ENCODE peak calls at places on chromosomes 6 and 20, in ten cellular contexts. One of them, this sample, is unnamed.

GRCh38 chr6:3722785-3723184 is 28.7 kb downstream of the PXDC1 start:
- DNase-seq in stimulated activated CD4-positive, alpha-beta T cell treated with anti-CD3 and anti-CD28 coated beads, Interleukin-2, amount 100 ng/mL, for 48 hours: no peak
- DNase-seq in transverse colon: no peak
- DNase-seq in T-helper 17 cell: no peak
- DNase-seq in cardiac muscle cell: peak
- DNase-seq in stimulated activated naive CD8-positive, alpha-beta T cell treated with anti-CD3 and anti-CD28 coated beads, Interleukin-15, amount 100 ng/mL, for 72 hours: no peak
- DNase-seq in activated CD4-positive, alpha-beta T cell treated with anti-CD3 and anti-CD28 coated beads, Interleukin-2, amount 50 U/mL, for 1 hour: no peak
- DNase-seq in CMK: no peak
- DNase-seq in tibial artery: peak
- DNase-seq in KBM-7: no peak
- DNase-seq in this sample: no peak

GRCh38 chr6:167721291-167721690 is 105.4 kb upstream of the AFDN start:
- DNase-seq in KBM-7: no peak
- DNase-seq in cardiac muscle cell: no peak
- DNase-seq in stimulated activated naive CD8-positive, alpha-beta T cell treated with anti-CD3 and anti-CD28 coated beads, Interleukin-15, amount 100 ng/mL, for 72 hours: no peak
- DNase-seq in stimulated activated CD4-positive, alpha-beta T cell treated with anti-CD3 and anti-CD28 coated beads, Interleukin-2, amount 100 ng/mL, for 48 hours: no peak
- DNase-seq in tibial artery: no peak
- DNase-seq in transverse colon: no peak
- DNase-seq in activated CD4-positive, alpha-beta T cell treated with anti-CD3 and anti-CD28 coated beads, Interleukin-2, amount 50 U/mL, for 1 hour: no peak
- DNase-seq in CMK: no peak
- DNase-seq in T-helper 17 cell: no peak
- DNase-seq in this sample: no peak

GRCh38 chr6:69818223-69818930 is 21.6 kb upstream of the LMBRD1 start:
- DNase-seq in activated CD4-positive, alpha-beta T cell treated with anti-CD3 and anti-CD28 coated beads, Interleukin-2, amount 50 U/mL, for 1 hour: no peak
- DNase-seq in stimulated activated naive CD8-positive, alpha-beta T cell treated with anti-CD3 and anti-CD28 coated beads, Interleukin-15, amount 100 ng/mL, for 72 hours: no peak
- DNase-seq in KBM-7: no peak
- DNase-seq in transverse colon: no peak
- DNase-seq in cardiac muscle cell: no peak
- DNase-seq in T-helper 17 cell: no peak
- DNase-seq in tibial artery: no peak
- DNase-seq in CMK: no peak
- DNase-seq in stimulated activated CD4-positive, alpha-beta T cell treated with anti-CD3 and anti-CD28 coated beads, Interleukin-2, amount 100 ng/mL, for 48 hours: no peak
- DNase-seq in this sample: no peak

GRCh38 chr6:151962246-151962846 is 154.9 kb downstream of the ESR1 start:
- DNase-seq in transverse colon: no peak
- DNase-seq in stimulated activated CD4-positive, alpha-beta T cell treated with anti-CD3 and anti-CD28 coated beads, Interleukin-2, amount 100 ng/mL, for 48 hours: no peak
- DNase-seq in stimulated activated naive CD8-positive, alpha-beta T cell treated with anti-CD3 and anti-CD28 coated beads, Interleukin-15, amount 100 ng/mL, for 72 hours: peak
- DNase-seq in KBM-7: peak
- DNase-seq in tibial artery: no peak
- DNase-seq in T-helper 17 cell: no peak
- DNase-seq in CMK: peak
- DNase-seq in activated CD4-positive, alpha-beta T cell treated with anti-CD3 and anti-CD28 coated beads, Interleukin-2, amount 50 U/mL, for 1 hour: no peak
- DNase-seq in cardiac muscle cell: peak
- DNase-seq in this sample: no peak

GRCh38 chr6:51619042-51619799 is 468.2 kb downstream of the PKHD1 start:
- DNase-seq in stimulated activated naive CD8-positive, alpha-beta T cell treated with anti-CD3 and anti-CD28 coated beads, Interleukin-15, amount 100 ng/mL, for 72 hours: no peak
- DNase-seq in stimulated activated CD4-positive, alpha-beta T cell treated with anti-CD3 and anti-CD28 coated beads, Interleukin-2, amount 100 ng/mL, for 48 hours: no peak
- DNase-seq in cardiac muscle cell: no peak
- DNase-seq in CMK: no peak
- DNase-seq in activated CD4-positive, alpha-beta T cell treated with anti-CD3 and anti-CD28 coated beads, Interleukin-2, amount 50 U/mL, for 1 hour: no peak
- DNase-seq in KBM-7: no peak
- DNase-seq in transverse colon: no peak
- DNase-seq in T-helper 17 cell: no peak
- DNase-seq in tibial artery: no peak
- DNase-seq in this sample: no peak

GRCh38 chr6:36200154-36200891 is 3.8 kb downstream of the BRPF3 start:
- DNase-seq in cardiac muscle cell: no peak
- DNase-seq in KBM-7: no peak
- DNase-seq in tibial artery: no peak
- DNase-seq in T-helper 17 cell: no peak
- DNase-seq in CMK: no peak
- DNase-seq in stimulated activated CD4-positive, alpha-beta T cell treated with anti-CD3 and anti-CD28 coated beads, Interleukin-2, amount 100 ng/mL, for 48 hours: no peak
- DNase-seq in transverse colon: no peak
- DNase-seq in activated CD4-positive, alpha-beta T cell treated with anti-CD3 and anti-CD28 coated beads, Interleukin-2, amount 50 U/mL, for 1 hour: no peak
- DNase-seq in stimulated activated naive CD8-positive, alpha-beta T cell treated with anti-CD3 and anti-CD28 coated beads, Interleukin-15, amount 100 ng/mL, for 72 hours: no peak
- DNase-seq in this sample: no peak

GRCh38 chr6:143034689-143035334 is 25.9 kb upstream of the AIG1 start:
- DNase-seq in tibial artery: no peak
- DNase-seq in transverse colon: peak
- DNase-seq in T-helper 17 cell: no peak
- DNase-seq in stimulated activated naive CD8-positive, alpha-beta T cell treated with anti-CD3 and anti-CD28 coated beads, Interleukin-15, amount 100 ng/mL, for 72 hours: no peak
- DNase-seq in activated CD4-positive, alpha-beta T cell treated with anti-CD3 and anti-CD28 coated beads, Interleukin-2, amount 50 U/mL, for 1 hour: no peak
- DNase-seq in cardiac muscle cell: no peak
- DNase-seq in stimulated activated CD4-positive, alpha-beta T cell treated with anti-CD3 and anti-CD28 coated beads, Interleukin-2, amount 100 ng/mL, for 48 hours: no peak
- DNase-seq in CMK: peak
- DNase-seq in KBM-7: no peak
- DNase-seq in this sample: no peak

GRCh38 chr20:25012616-25013189 is 20.2 kb upstream of the APMAP start:
- DNase-seq in tibial artery: peak
- DNase-seq in transverse colon: no peak
- DNase-seq in stimulated activated naive CD8-positive, alpha-beta T cell treated with anti-CD3 and anti-CD28 coated beads, Interleukin-15, amount 100 ng/mL, for 72 hours: no peak
- DNase-seq in KBM-7: no peak
- DNase-seq in activated CD4-positive, alpha-beta T cell treated with anti-CD3 and anti-CD28 coated beads, Interleukin-2, amount 50 U/mL, for 1 hour: no peak
- DNase-seq in CMK: no peak
- DNase-seq in T-helper 17 cell: no peak
- DNase-seq in stimulated activated CD4-positive, alpha-beta T cell treated with anti-CD3 and anti-CD28 coated beads, Interleukin-2, amount 100 ng/mL, for 48 hours: no peak
- DNase-seq in cardiac muscle cell: no peak
- DNase-seq in this sample: no peak

GRCh38 chr6:163263196-163263595 is 151.3 kb upstream of the QKI start:
- DNase-seq in activated CD4-positive, alpha-beta T cell treated with anti-CD3 and anti-CD28 coated beads, Interleukin-2, amount 50 U/mL, for 1 hour: no peak
- DNase-seq in stimulated activated naive CD8-positive, alpha-beta T cell treated with anti-CD3 and anti-CD28 coated beads, Interleukin-15, amount 100 ng/mL, for 72 hours: no peak
- DNase-seq in transverse colon: no peak
- DNase-seq in T-helper 17 cell: no peak
- DNase-seq in CMK: no peak
- DNase-seq in cardiac muscle cell: peak
- DNase-seq in tibial artery: no peak
- DNase-seq in KBM-7: no peak
- DNase-seq in stimulated activated CD4-positive, alpha-beta T cell treated with anti-CD3 and anti-CD28 coated beads, Interleukin-2, amount 100 ng/mL, for 48 hours: no peak
- DNase-seq in this sample: no peak

GRCh38 chr6:33315753-33316602 is 1.6 kb downstream of the ZBTB22 start:
- DNase-seq in cardiac muscle cell: no peak
- DNase-seq in stimulated activated CD4-positive, alpha-beta T cell treated with anti-CD3 and anti-CD28 coated beads, Interleukin-2, amount 100 ng/mL, for 48 hours: no peak
- DNase-seq in transverse colon: no peak
- DNase-seq in activated CD4-positive, alpha-beta T cell treated with anti-CD3 and anti-CD28 coated beads, Interleukin-2, amount 50 U/mL, for 1 hour: no peak
- DNase-seq in CMK: no peak
- DNase-seq in KBM-7: no peak
- DNase-seq in stimulated activated naive CD8-positive, alpha-beta T cell treated with anti-CD3 and anti-CD28 coated beads, Interleukin-15, amount 100 ng/mL, for 72 hours: no peak
- DNase-seq in T-helper 17 cell: no peak
- DNase-seq in tibial artery: no peak
- DNase-seq in this sample: peak

GRCh38 chr20:460707-461106 is 1.6 kb downstream of the TBC1D20 start:
- DNase-seq in stimulated activated CD4-positive, alpha-beta T cell treated with anti-CD3 and anti-CD28 coated beads, Interleukin-2, amount 100 ng/mL, for 48 hours: no peak
- DNase-seq in cardiac muscle cell: peak
- DNase-seq in CMK: no peak
- DNase-seq in T-helper 17 cell: no peak
- DNase-seq in transverse colon: no peak
- DNase-seq in stimulated activated naive CD8-positive, alpha-beta T cell treated with anti-CD3 and anti-CD28 coated beads, Interleukin-15, amount 100 ng/mL, for 72 hours: no peak
- DNase-seq in activated CD4-positive, alpha-beta T cell treated with anti-CD3 and anti-CD28 coated beads, Interleukin-2, amount 50 U/mL, for 1 hour: no peak
- DNase-seq in tibial artery: no peak
- DNase-seq in KBM-7: no peak
- DNase-seq in this sample: no peak

GRCh38 chr6:149815788-149816187 is 48.4 kb downstream of the LRP11 start:
- DNase-seq in CMK: no peak
- DNase-seq in KBM-7: no peak
- DNase-seq in activated CD4-positive, alpha-beta T cell treated with anti-CD3 and anti-CD28 coated beads, Interleukin-2, amount 50 U/mL, for 1 hour: no peak
- DNase-seq in T-helper 17 cell: no peak
- DNase-seq in tibial artery: no peak
- DNase-seq in stimulated activated naive CD8-positive, alpha-beta T cell treated with anti-CD3 and anti-CD28 coated beads, Interleukin-15, amount 100 ng/mL, for 72 hours: no peak
- DNase-seq in transverse colon: no peak
- DNase-seq in cardiac muscle cell: no peak
- DNase-seq in stimulated activated CD4-positive, alpha-beta T cell treated with anti-CD3 and anti-CD28 coated beads, Interleukin-2, amount 100 ng/mL, for 48 hours: no peak
- DNase-seq in this sample: no peak

GRCh38 chr20:42191140-42191860 is 573.1 kb upstream of the CHD6 start:
- DNase-seq in CMK: no peak
- DNase-seq in T-helper 17 cell: no peak
- DNase-seq in KBM-7: no peak
- DNase-seq in cardiac muscle cell: no peak
- DNase-seq in activated CD4-positive, alpha-beta T cell treated with anti-CD3 and anti-CD28 coated beads, Interleukin-2, amount 50 U/mL, for 1 hour: no peak
- DNase-seq in transverse colon: no peak
- DNase-seq in stimulated activated CD4-positive, alpha-beta T cell treated with anti-CD3 and anti-CD28 coated beads, Interleukin-2, amount 100 ng/mL, for 48 hours: no peak
- DNase-seq in stimulated activated naive CD8-positive, alpha-beta T cell treated with anti-CD3 and anti-CD28 coated beads, Interleukin-15, amount 100 ng/mL, for 72 hours: no peak
- DNase-seq in tibial artery: no peak
- DNase-seq in this sample: no peak

GRCh38 chr6:7264686-7265384 is 48.2 kb downstream of the SSR1 start:
- DNase-seq in stimulated activated CD4-positive, alpha-beta T cell treated with anti-CD3 and anti-CD28 coated beads, Interleukin-2, amount 100 ng/mL, for 48 hours: no peak
- DNase-seq in CMK: no peak
- DNase-seq in T-helper 17 cell: no peak
- DNase-seq in transverse colon: no peak
- DNase-seq in stimulated activated naive CD8-positive, alpha-beta T cell treated with anti-CD3 and anti-CD28 coated beads, Interleukin-15, amount 100 ng/mL, for 72 hours: no peak
- DNase-seq in tibial artery: peak
- DNase-seq in cardiac muscle cell: no peak
- DNase-seq in activated CD4-positive, alpha-beta T cell treated with anti-CD3 and anti-CD28 coated beads, Interleukin-2, amount 50 U/mL, for 1 hour: no peak
- DNase-seq in KBM-7: no peak
- DNase-seq in this sample: no peak

GRCh38 chr6:123770247-123770949 is 33.3 kb upstream of the NKAIN2 start:
- DNase-seq in CMK: no peak
- DNase-seq in cardiac muscle cell: peak
- DNase-seq in stimulated activated naive CD8-positive, alpha-beta T cell treated with anti-CD3 and anti-CD28 coated beads, Interleukin-15, amount 100 ng/mL, for 72 hours: no peak
- DNase-seq in T-helper 17 cell: no peak
- DNase-seq in stimulated activated CD4-positive, alpha-beta T cell treated with anti-CD3 and anti-CD28 coated beads, Interleukin-2, amount 100 ng/mL, for 48 hours: no peak
- DNase-seq in activated CD4-positive, alpha-beta T cell treated with anti-CD3 and anti-CD28 coated beads, Interleukin-2, amount 50 U/mL, for 1 hour: no peak
- DNase-seq in transverse colon: no peak
- DNase-seq in tibial artery: no peak
- DNase-seq in KBM-7: no peak
- DNase-seq in this sample: no peak

This sample was measured in ovary.